ENCODE peak calls at places on chromosomes 4 and X, in five cellular contexts. R is CD8-positive, alpha-beta T cell; P is tibial artery; K is CD8-positive, alpha-beta memory T cell; U is iPS DF 6.9. A is an unnamed sample.

GRCh38 chrX:45230410-45230809 is 29.7 kb upstream of the DIPK2B start:
- DNase-seq in R (no peak), P (no peak), K (no peak), U (no peak), A (no peak)

GRCh38 chr4:76546282-76547166 is 111.5 kb downstream of the SHROOM3 start:
- DNase-seq in R (no peak), P (no peak), K (no peak), U (no peak), A (no peak)

GRCh38 chrX:76428243-76429130 is 977 bp downstream of the MAGEE1 start:
- DNase-seq in R (peak; percentile 52), P (no peak), K (peak; percentile 53), U (no peak), A (no peak)

GRCh38 chr4:19947349-19947748 is 304.4 kb upstream of the SLIT2 start:
- DNase-seq in R (no peak), P (no peak), K (no peak), U (no peak), A (no peak)

GRCh38 chr4:122827899-122828601 is 1.4 kb downstream of the FGF2 start:
- DNase-seq in R (peak; percentile 14), P (peak; percentile 74), K (peak; percentile 1), U (peak; percentile 77), A (no peak)

GRCh38 chr4:76665139-76665538 is 230.1 kb downstream of the SHROOM3 start:
- DNase-seq in R (no peak), P (no peak), K (no peak), U (no peak), A (peak; percentile 86)

GRCh38 chrX:30635630-30636029 is 17.6 kb upstream of the GK start:
- DNase-seq in R (no peak), P (no peak), K (no peak), U (no peak), A (no peak)

GRCh38 chrX:108157628-108158027 is 66.0 kb downstream of the ATG4A start:
- DNase-seq in R (no peak), P (no peak), K (no peak), U (no peak), A (no peak)

DNA sequence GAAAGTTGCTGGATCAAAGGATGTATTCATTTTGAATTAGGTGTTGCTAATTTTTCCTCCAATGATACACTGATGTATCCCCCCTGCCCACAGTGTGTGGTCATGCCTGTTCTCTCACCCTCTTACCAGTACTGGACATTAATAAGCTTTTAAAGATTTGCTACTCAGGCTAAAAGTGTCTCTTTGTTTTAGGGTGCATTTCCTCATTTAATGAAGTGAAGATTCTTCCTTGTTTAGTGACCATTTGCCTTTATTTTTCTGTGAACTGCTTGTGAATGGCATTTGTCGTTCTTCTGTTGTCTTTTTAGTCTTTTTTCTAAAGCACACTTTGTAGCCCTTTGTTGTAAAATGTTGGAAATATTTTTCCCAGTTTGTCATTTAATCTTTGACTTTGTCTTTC is 5.0 kb downstream of the MSMO1 start:
- DNase-seq in R (no peak), P (no peak), K (no peak), U (no peak), A (no peak)
- H3K4me1 ChIP-seq in R (peaks cover 15% of the 10 kb centered on the region), P (no peaks in the 10 kb centered on the region), K (peaks cover 22% of the 10 kb centered on the region), U (no peaks in the 10 kb centered on the region), A (peaks cover 11% of the 10 kb centered on the region)

GRCh38 chr4:18394656-18395055 is 373.1 kb upstream of the LCORL start:
- DNase-seq in R (no peak), P (no peak), K (no peak), U (no peak), A (no peak)

GRCh38 chr4:18388029-18388428 is 366.5 kb upstream of the LCORL start:
- DNase-seq in R (no peak), P (no peak), K (no peak), U (no peak), A (no peak)

GRCh38 chr4:18389118-18389517 is 367.6 kb upstream of the LCORL start:
- DNase-seq in R (no peak), P (no peak), K (no peak), U (no peak), A (no peak)

GRCh38 chr4:18391370-18391728 is 369.8 kb upstream of the LCORL start:
- DNase-seq in R (no peak), P (no peak), K (no peak), U (no peak), A (no peak)

GRCh38 chr4:18390655-18391369 is 369.3 kb upstream of the LCORL start:
- DNase-seq in R (no peak), P (no peak), K (no peak), U (no peak), A (no peak)
- H3K4me3 ChIP-seq in R (no peak overlapping the region), P (no peak overlapping the region), K (no peak overlapping the region), U (no peak overlapping the region), A (no peak overlapping the region)

GRCh38 chr4:98711526-98711925 is 53.1 kb upstream of the TSPAN5 start:
- DNase-seq in R (no peak), P (no peak), K (no peak), U (no peak), A (no peak)
- H3K27ac ChIP-seq in R (no peak overlapping the region), P (no peak overlapping the region), K (no peak overlapping the region), U (no peak overlapping the region), A (no peak overlapping the region)

GRCh38 chr4:74111990-74112389 is 13.0 kb upstream of the CXCL2 start:
- DNase-seq in R (no peak), P (peak; percentile 80), K (no peak), U (no peak), A (peak; percentile 84)
- H3K4me1 ChIP-seq in R (no peaks in the 10 kb centered on the region), P (no peaks in the 10 kb centered on the region), K (no peaks in the 10 kb centered on the region), U (no peaks in the 10 kb centered on the region), A (peaks cover 17% of the 10 kb centered on the region)